ENCODE peak calls at places on chromosomes 6 and 20, in seven cellular contexts. B is AG04450, Y is cardiac muscle cell, O is AG10803, S is GM23338, E is bronchial epithelial cell, H is heart left ventricle. C is an unnamed sample.
A peak's percentile ranks its signal among the peaks of the same experiment; 100 is the strongest.

GRCh38 chr20:41174373-41174772 is 37.0 kb downstream of the PLCG1 start:
- DNase-seq in B (no peak), Y (no peak), O (no peak), S (no peak), E (no peak), H (peak; percentile 17), C (no peak)

GRCh38 chr6:129608886-129609540 is 101.0 kb downstream of the ARHGAP18 start:
- DNase-seq in B (no peak), Y (no peak), O (peak; percentile 8), S (no peak), E (no peak), H (no peak), C (no peak)

GRCh38 chr6:26141378-26141901 is 54.2 kb downstream of the HFE start:
- DNase-seq in B (no peak), Y (peak; percentile 3), O (no peak), S (no peak), E (no peak), H (no peak), C (no peak)

GRCh38 chr6:140979642-140980091 is 1153.1 kb upstream of the GJE1 start:
- DNase-seq in B (peak; percentile 66), Y (peak; percentile 32), O (peak; percentile 95), S (no peak), E (peak; percentile 73), H (peak; percentile 20), C (peak; percentile 81)

GRCh38 chr20:63574156-63574828 is at the start of gene HELZ2:
- DNase-seq in B (no peak), Y (peak; percentile 78), O (peak; percentile 56), S (peak; percentile 84), E (peak; percentile 20), H (peak; percentile 84), C (peak; percentile 67)

GRCh38 chr20:44704551-44704971 is 10.6 kb upstream of the CCN5 start:
- DNase-seq in B (peak; percentile 51), Y (no peak), O (peak; percentile 84), S (no peak), E (no peak), H (no peak), C (no peak)

GRCh38 chr6:31558631-31559500 is 11.5 kb downstream of the NFKBIL1 start:
- DNase-seq in B (no peak), Y (no peak), O (peak; percentile 48), S (no peak), E (no peak), H (no peak), C (no peak)

GRCh38 chr6:112879920-112880413 is 532.8 kb downstream of the RFPL4B start:
- DNase-seq in B (no peak), Y (no peak), O (peak; percentile 6), S (peak; percentile 66), E (no peak), H (no peak), C (peak; percentile 71)

GRCh38 chr6:166671434-166672061 is 44.5 kb upstream of the RPS6KA2 start:
- DNase-seq in B (no peak), Y (no peak), O (no peak), S (no peak), E (no peak), H (no peak), C (no peak)

GRCh38 chr6:25012657-25013056 is 76.9 kb upstream of the RIPOR2 start:
- DNase-seq in B (no peak), Y (no peak), O (peak; percentile 87), S (no peak), E (peak; percentile 75), H (no peak), C (peak; percentile 66)

GRCh38 chr6:53544500-53545308 is at the start of gene GCLC:
- DNase-seq in B (peak; percentile 89), Y (peak; percentile 96), O (peak; percentile 94), S (peak; percentile 97), E (peak; percentile 79), H (peak; percentile 95), C (peak; percentile 96)

GRCh38 chr6:129849456-129849855 is 11.7 kb downstream of the TMEM244 start:
- DNase-seq in B (no peak), Y (no peak), O (peak; percentile 58), S (no peak), E (peak; percentile 94), H (no peak), C (peak; percentile 96)

GRCh38 chr6:114997813-114998292 is 655.0 kb upstream of the HS3ST5 start:
- DNase-seq in B (no peak), Y (no peak), O (no peak), S (no peak), E (no peak), H (no peak), C (no peak)

GRCh38 chr6:26319405-26320128 is 45.4 kb upstream of the BTN3A2 start:
- DNase-seq in B (no peak), Y (no peak), O (no peak), S (peak; percentile 69), E (no peak), H (no peak), C (no peak)

GRCh38 chr20:18225652-18226051 is 62.7 kb upstream of the ZNF133 start:
- DNase-seq in B (no peak), Y (no peak), O (peak; percentile 3), S (no peak), E (peak; percentile 40), H (no peak), C (peak; percentile 54)

GRCh38 chr6:95120984-95121383 is 456.4 kb upstream of the MANEA start:
- DNase-seq in B (no peak), Y (no peak), O (no peak), S (no peak), E (no peak), H (no peak), C (no peak)

GRCh38 chr6:5763871-5764270 is 242.9 kb downstream of the NRN1 start:
- DNase-seq in B (no peak), Y (no peak), O (peak; percentile 6), S (no peak), E (no peak), H (no peak), C (no peak)

GRCh38 chr6:107704377-107705013 is 119.6 kb downstream of the SCML4 start:
- DNase-seq in B (no peak), Y (peak; percentile 72), O (peak; percentile 44), S (peak; percentile 67), E (peak; percentile 46), H (no peak), C (peak; percentile 30)

GRCh38 chr6:73854998-73855718 is 159.2 kb downstream of the CD109 start:
- DNase-seq in B (peak; percentile 48), Y (peak; percentile 76), O (peak; percentile 81), S (peak; percentile 83), E (peak; percentile 58), H (no peak), C (peak; percentile 72)

GRCh38 chr20:20393770-20394169 is 25.9 kb downstream of the INSM1 start:
- DNase-seq in B (no peak), Y (peak; percentile 14), O (no peak), S (no peak), E (no peak), H (no peak), C (no peak)

GRCh38 chr6:56026461-56027180 is 151.2 kb upstream of the BMP5 start:
- DNase-seq in B (no peak), Y (no peak), O (no peak), S (no peak), E (no peak), H (no peak), C (peak; percentile 31)

GRCh38 chr20:63134201-63134612 is 81.7 kb downstream of the YTHDF1 start:
- DNase-seq in B (no peak), Y (no peak), O (no peak), S (peak; percentile 60), E (no peak), H (no peak), C (no peak)

GRCh38 chr6:167824591-167825041 is 2.1 kb upstream of the AFDN start:
- DNase-seq in B (no peak), Y (no peak), O (peak; percentile 76), S (no peak), E (no peak), H (no peak), C (no peak)

DNA sequence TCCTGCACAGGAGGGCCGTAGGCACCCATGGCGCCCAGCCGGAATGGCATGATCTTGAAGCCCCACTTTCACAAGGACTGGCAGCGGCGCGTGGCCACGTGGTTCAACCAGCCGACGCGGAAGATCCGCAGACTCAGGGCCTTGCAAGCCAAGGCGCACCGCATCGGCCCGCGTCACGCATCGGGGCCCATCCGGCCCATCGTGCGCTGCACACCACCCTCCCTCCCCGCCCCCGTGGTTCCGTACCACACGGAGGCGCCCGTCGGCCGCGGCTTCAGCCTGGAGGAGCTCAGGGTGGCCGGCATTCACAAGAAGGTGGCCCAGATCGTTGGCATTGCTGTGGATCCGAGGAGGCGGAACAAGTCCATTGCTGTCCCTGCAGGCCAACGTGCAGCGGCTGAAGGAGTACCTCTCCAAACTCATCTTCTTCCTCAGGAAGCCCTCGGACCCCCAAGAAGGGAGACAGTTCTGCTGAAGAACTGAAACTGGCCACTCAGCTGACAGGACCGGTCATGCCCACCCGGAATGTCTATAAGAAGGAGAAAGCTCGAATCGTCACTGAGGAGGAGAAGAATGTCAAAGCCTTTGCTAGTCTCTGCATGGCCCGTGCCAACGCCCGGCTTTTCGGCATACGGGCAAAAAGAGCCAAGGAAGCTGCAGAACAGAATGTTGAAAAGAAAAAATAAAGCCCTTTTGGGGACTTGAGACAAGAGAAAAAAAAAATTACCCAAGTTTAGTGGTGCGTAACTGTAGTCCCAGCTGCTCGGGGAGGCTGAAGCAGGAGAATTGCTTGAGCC is 9.9 kb upstream of the NCOA5 start:
- DNase-seq in B (no peak), Y (no peak), O (no peak), S (peak; percentile 76), E (no peak), H (peak; percentile 29), C (no peak)
- TF ChIP-seq CTCF in B (no peak), Y (peak; percentile 9), O (no peak), S (peak; percentile 36), E (no peak), H (peak; percentile 24), C (no peak)

GRCh38 chr6:42047220-42047590 is 3.1 kb upstream of the TAF8 start:
- DNase-seq in B (no peak), Y (no peak), O (no peak), S (no peak), E (no peak), H (no peak), C (no peak)

GRCh38 chr6:42043787-42044475 is 6.4 kb upstream of the TAF8 start:
- DNase-seq in B (no peak), Y (peak; percentile 91), O (peak; percentile 70), S (peak; percentile 94), E (peak; percentile 64), H (peak; percentile 87), C (peak; percentile 84)

GRCh38 chr6:42046491-42047219 is 3.7 kb upstream of the TAF8 start:
- DNase-seq in B (no peak), Y (no peak), O (peak; percentile 16), S (no peak), E (no peak), H (no peak), C (peak; percentile 27)

GRCh38 chr6:42047790-42048405 is 2.4 kb upstream of the TAF8 start:
- DNase-seq in B (no peak), Y (peak; percentile 5), O (no peak), S (no peak), E (no peak), H (no peak), C (no peak)

GRCh38 chr6:42045538-42046460 is 4.5 kb upstream of the TAF8 start:
- DNase-seq in B (no peak), Y (peak; percentile 56), O (peak; percentile 21), S (peak; percentile 84), E (peak; percentile 88), H (peak; percentile 91), C (peak; percentile 89)
- H3K4me3 ChIP-seq in B (peak overlapping the region; percentile 46), Y (no peak overlapping the region), O (no peak overlapping the region), S (peak overlapping the region; percentile 26), E (no peak overlapping the region), H (no peak overlapping the region), C (peak overlapping the region; percentile 0)

GRCh38 chr20:62025832-62026563 is 39.7 kb downstream of the TAF4 start:
- DNase-seq in B (peak; percentile 20), Y (peak; percentile 49), O (peak; percentile 76), S (no peak), E (no peak), H (peak; percentile 44), C (no peak)
- TF ChIP-seq CTCF in B (peak; percentile 78), Y (peak; percentile 88), O (peak; percentile 87), S (no peak), E (no peak), H (peak; percentile 29), C (peak; percentile 22)

GRCh38 chr6:2141644-2142290 is 103.6 kb downstream of the GMDS start:
- DNase-seq in B (no peak), Y (no peak), O (no peak), S (peak; percentile 6), E (no peak), H (no peak), C (no peak)
- H3K4me3 ChIP-seq in B (no peak overlapping the region), Y (no peak overlapping the region), O (no peak overlapping the region), S (no peak overlapping the region), E (no peak overlapping the region), H (no peak overlapping the region), C (no peak overlapping the region)

C was measured in epithelial cell of esophagus.